ENCODE peak calls at places on chromosomes 6 and 20, in nine cellular contexts. One of them, this sample, is unnamed.

GRCh38 chr6:113876654-113877053 is 19.5 kb downstream of the MARCKS start:
- DNase-seq in left lobe of liver: no peak
- DNase-seq in GF-D8: no peak
- DNase-seq in NCI-H1048: no peak
- DNase-seq in cardiac muscle cell: no peak
- DNase-seq in AG04450: no peak
- DNase-seq in GM23248: no peak
- DNase-seq in body of pancreas: no peak
- DNase-seq in activated effector memory CD4-positive, alpha-beta T cell treated with anti-CD3 and anti-CD28 coated beads, Interleukin-2, amount 50 U/mL, for 16 hours: no peak
- DNase-seq in this sample: no peak

GRCh38 chr6:38871745-38872568 is 156.8 kb downstream of the DNAH8 start:
- DNase-seq in left lobe of liver: peak
- DNase-seq in GF-D8: no peak
- DNase-seq in NCI-H1048: no peak
- DNase-seq in cardiac muscle cell: peak
- DNase-seq in AG04450: peak
- DNase-seq in GM23248: peak
- DNase-seq in body of pancreas: peak
- DNase-seq in activated effector memory CD4-positive, alpha-beta T cell treated with anti-CD3 and anti-CD28 coated beads, Interleukin-2, amount 50 U/mL, for 16 hours: peak
- DNase-seq in this sample: no peak

GRCh38 chr20:48102821-48103635 is 317.7 kb upstream of the SULF2 start:
- DNase-seq in left lobe of liver: no peak
- DNase-seq in GF-D8: no peak
- DNase-seq in NCI-H1048: no peak
- DNase-seq in cardiac muscle cell: no peak
- DNase-seq in AG04450: no peak
- DNase-seq in GM23248: peak
- DNase-seq in body of pancreas: no peak
- DNase-seq in activated effector memory CD4-positive, alpha-beta T cell treated with anti-CD3 and anti-CD28 coated beads, Interleukin-2, amount 50 U/mL, for 16 hours: peak
- DNase-seq in this sample: peak

GRCh38 chr20:4929686-4930397 is 71.5 kb downstream of the SLC23A2 start:
- DNase-seq in left lobe of liver: no peak
- DNase-seq in GF-D8: no peak
- DNase-seq in NCI-H1048: no peak
- DNase-seq in cardiac muscle cell: no peak
- DNase-seq in AG04450: no peak
- DNase-seq in GM23248: peak
- DNase-seq in body of pancreas: no peak
- DNase-seq in activated effector memory CD4-positive, alpha-beta T cell treated with anti-CD3 and anti-CD28 coated beads, Interleukin-2, amount 50 U/mL, for 16 hours: no peak
- DNase-seq in this sample: no peak

GRCh38 chr6:6654599-6655575 is 66.4 kb downstream of the LY86 start:
- DNase-seq in left lobe of liver: no peak
- DNase-seq in GF-D8: peak
- DNase-seq in NCI-H1048: no peak
- DNase-seq in cardiac muscle cell: no peak
- DNase-seq in AG04450: no peak
- DNase-seq in GM23248: peak
- DNase-seq in body of pancreas: no peak
- DNase-seq in activated effector memory CD4-positive, alpha-beta T cell treated with anti-CD3 and anti-CD28 coated beads, Interleukin-2, amount 50 U/mL, for 16 hours: peak
- DNase-seq in this sample: no peak

GRCh38 chr6:30818426-30818841 is 65.9 kb upstream of the DDR1 start:
- DNase-seq in left lobe of liver: no peak
- DNase-seq in GF-D8: no peak
- DNase-seq in NCI-H1048: no peak
- DNase-seq in cardiac muscle cell: no peak
- DNase-seq in AG04450: peak
- DNase-seq in GM23248: peak
- DNase-seq in body of pancreas: no peak
- DNase-seq in activated effector memory CD4-positive, alpha-beta T cell treated with anti-CD3 and anti-CD28 coated beads, Interleukin-2, amount 50 U/mL, for 16 hours: no peak
- DNase-seq in this sample: no peak

GRCh38 chr20:9460518-9460917 is 53.9 kb upstream of the LAMP5 start:
- DNase-seq in left lobe of liver: no peak
- DNase-seq in GF-D8: no peak
- DNase-seq in NCI-H1048: no peak
- DNase-seq in cardiac muscle cell: no peak
- DNase-seq in AG04450: no peak
- DNase-seq in GM23248: peak
- DNase-seq in body of pancreas: peak
- DNase-seq in activated effector memory CD4-positive, alpha-beta T cell treated with anti-CD3 and anti-CD28 coated beads, Interleukin-2, amount 50 U/mL, for 16 hours: no peak
- DNase-seq in this sample: no peak

GRCh38 chr20:31691646-31692275 is 30.9 kb downstream of the BCL2L1 start:
- DNase-seq in left lobe of liver: no peak
- DNase-seq in GF-D8: peak
- DNase-seq in NCI-H1048: no peak
- DNase-seq in cardiac muscle cell: no peak
- DNase-seq in AG04450: no peak
- DNase-seq in GM23248: peak
- DNase-seq in body of pancreas: no peak
- DNase-seq in activated effector memory CD4-positive, alpha-beta T cell treated with anti-CD3 and anti-CD28 coated beads, Interleukin-2, amount 50 U/mL, for 16 hours: no peak
- DNase-seq in this sample: no peak

GRCh38 chr6:75689576-75689975 is 59.5 kb upstream of the MYO6 start:
- DNase-seq in left lobe of liver: no peak
- DNase-seq in GF-D8: no peak
- DNase-seq in NCI-H1048: no peak
- DNase-seq in cardiac muscle cell: no peak
- DNase-seq in AG04450: no peak
- DNase-seq in GM23248: no peak
- DNase-seq in body of pancreas: no peak
- DNase-seq in activated effector memory CD4-positive, alpha-beta T cell treated with anti-CD3 and anti-CD28 coated beads, Interleukin-2, amount 50 U/mL, for 16 hours: no peak
- DNase-seq in this sample: no peak

GRCh38 chr6:66897576-66897975 is 1190.5 kb upstream of the EYS start:
- DNase-seq in left lobe of liver: no peak
- DNase-seq in GF-D8: peak
- DNase-seq in NCI-H1048: no peak
- DNase-seq in cardiac muscle cell: no peak
- DNase-seq in AG04450: no peak
- DNase-seq in GM23248: no peak
- DNase-seq in body of pancreas: peak
- DNase-seq in activated effector memory CD4-positive, alpha-beta T cell treated with anti-CD3 and anti-CD28 coated beads, Interleukin-2, amount 50 U/mL, for 16 hours: no peak
- DNase-seq in this sample: no peak

GRCh38 chr6:142152731-142153130 is 5.7 kb downstream of the VTA1 start:
- DNase-seq in left lobe of liver: no peak
- DNase-seq in GF-D8: no peak
- DNase-seq in NCI-H1048: no peak
- DNase-seq in cardiac muscle cell: no peak
- DNase-seq in AG04450: peak
- DNase-seq in GM23248: peak
- DNase-seq in body of pancreas: no peak
- DNase-seq in activated effector memory CD4-positive, alpha-beta T cell treated with anti-CD3 and anti-CD28 coated beads, Interleukin-2, amount 50 U/mL, for 16 hours: no peak
- DNase-seq in this sample: no peak

GRCh38 chr20:47024461-47024937 is 129.9 kb downstream of the EYA2 start:
- DNase-seq in left lobe of liver: no peak
- DNase-seq in GF-D8: no peak
- DNase-seq in NCI-H1048: no peak
- DNase-seq in cardiac muscle cell: no peak
- DNase-seq in AG04450: peak
- DNase-seq in GM23248: peak
- DNase-seq in body of pancreas: no peak
- DNase-seq in activated effector memory CD4-positive, alpha-beta T cell treated with anti-CD3 and anti-CD28 coated beads, Interleukin-2, amount 50 U/mL, for 16 hours: no peak
- DNase-seq in this sample: no peak

GRCh38 chr20:20031790-20032189 is 14.6 kb downstream of the NAA20 start:
- DNase-seq in left lobe of liver: no peak
- DNase-seq in GF-D8: no peak
- DNase-seq in NCI-H1048: no peak
- DNase-seq in cardiac muscle cell: no peak
- DNase-seq in AG04450: no peak
- DNase-seq in GM23248: no peak
- DNase-seq in body of pancreas: no peak
- DNase-seq in activated effector memory CD4-positive, alpha-beta T cell treated with anti-CD3 and anti-CD28 coated beads, Interleukin-2, amount 50 U/mL, for 16 hours: no peak
- DNase-seq in this sample: no peak

GRCh38 chr20:57589728-57590484 is 29.0 kb downstream of the PCK1 start:
- DNase-seq in left lobe of liver: peak
- DNase-seq in GF-D8: no peak
- DNase-seq in NCI-H1048: no peak
- DNase-seq in cardiac muscle cell: no peak
- DNase-seq in AG04450: no peak
- DNase-seq in GM23248: no peak
- DNase-seq in body of pancreas: no peak
- DNase-seq in activated effector memory CD4-positive, alpha-beta T cell treated with anti-CD3 and anti-CD28 coated beads, Interleukin-2, amount 50 U/mL, for 16 hours: no peak
- DNase-seq in this sample: no peak

GRCh38 chr20:1323830-1324597 is 4.9 kb downstream of the SDCBP2 start:
- DNase-seq in left lobe of liver: peak
- DNase-seq in GF-D8: no peak
- DNase-seq in NCI-H1048: no peak
- DNase-seq in cardiac muscle cell: no peak
- DNase-seq in AG04450: no peak
- DNase-seq in GM23248: no peak
- DNase-seq in body of pancreas: no peak
- DNase-seq in activated effector memory CD4-positive, alpha-beta T cell treated with anti-CD3 and anti-CD28 coated beads, Interleukin-2, amount 50 U/mL, for 16 hours: peak
- DNase-seq in this sample: no peak

GRCh38 chr6:145278163-145278807 is 457.0 kb downstream of the EPM2A start:
- DNase-seq in left lobe of liver: no peak
- DNase-seq in GF-D8: no peak
- DNase-seq in NCI-H1048: no peak
- DNase-seq in cardiac muscle cell: no peak
- DNase-seq in AG04450: no peak
- DNase-seq in GM23248: peak
- DNase-seq in body of pancreas: no peak
- DNase-seq in activated effector memory CD4-positive, alpha-beta T cell treated with anti-CD3 and anti-CD28 coated beads, Interleukin-2, amount 50 U/mL, for 16 hours: no peak
- DNase-seq in this sample: no peak

GRCh38 chr6:14035448-14035847 is 82.1 kb upstream of the CD83 start:
- DNase-seq in left lobe of liver: no peak
- DNase-seq in GF-D8: no peak
- DNase-seq in NCI-H1048: no peak
- DNase-seq in cardiac muscle cell: peak
- DNase-seq in AG04450: peak
- DNase-seq in GM23248: peak
- DNase-seq in body of pancreas: peak
- DNase-seq in activated effector memory CD4-positive, alpha-beta T cell treated with anti-CD3 and anti-CD28 coated beads, Interleukin-2, amount 50 U/mL, for 16 hours: no peak
- DNase-seq in this sample: no peak

GRCh38 chr6:150890346-150890745 is 24.8 kb downstream of the MTHFD1L start:
- DNase-seq in left lobe of liver: no peak
- DNase-seq in GF-D8: no peak
- DNase-seq in NCI-H1048: no peak
- DNase-seq in cardiac muscle cell: no peak
- DNase-seq in AG04450: no peak
- DNase-seq in GM23248: no peak
- DNase-seq in body of pancreas: no peak
- DNase-seq in activated effector memory CD4-positive, alpha-beta T cell treated with anti-CD3 and anti-CD28 coated beads, Interleukin-2, amount 50 U/mL, for 16 hours: no peak
- DNase-seq in this sample: no peak

GRCh38 chr6:32685603-32686002 is 19.1 kb upstream of the HLA-DQB1 start:
- DNase-seq in left lobe of liver: no peak
- DNase-seq in GF-D8: no peak
- DNase-seq in NCI-H1048: no peak
- DNase-seq in cardiac muscle cell: no peak
- DNase-seq in AG04450: no peak
- DNase-seq in GM23248: no peak
- DNase-seq in body of pancreas: no peak
- DNase-seq in activated effector memory CD4-positive, alpha-beta T cell treated with anti-CD3 and anti-CD28 coated beads, Interleukin-2, amount 50 U/mL, for 16 hours: no peak
- DNase-seq in this sample: no peak

GRCh38 chr6:155373276-155373675 is 59.0 kb upstream of the TFB1M start:
- DNase-seq in left lobe of liver: no peak
- DNase-seq in GF-D8: no peak
- DNase-seq in NCI-H1048: no peak
- DNase-seq in cardiac muscle cell: no peak
- DNase-seq in AG04450: no peak
- DNase-seq in GM23248: peak
- DNase-seq in body of pancreas: no peak
- DNase-seq in activated effector memory CD4-positive, alpha-beta T cell treated with anti-CD3 and anti-CD28 coated beads, Interleukin-2, amount 50 U/mL, for 16 hours: no peak
- DNase-seq in this sample: no peak

GRCh38 chr6:37556884-37557644 is 57.4 kb upstream of the CCDC167 start:
- DNase-seq in left lobe of liver: no peak
- DNase-seq in GF-D8: no peak
- DNase-seq in NCI-H1048: no peak
- DNase-seq in cardiac muscle cell: no peak
- DNase-seq in AG04450: no peak
- DNase-seq in GM23248: no peak
- DNase-seq in body of pancreas: no peak
- DNase-seq in activated effector memory CD4-positive, alpha-beta T cell treated with anti-CD3 and anti-CD28 coated beads, Interleukin-2, amount 50 U/mL, for 16 hours: no peak
- DNase-seq in this sample: no peak

GRCh38 chr20:50355593-50356521 is 154.3 kb upstream of the PTPN1 start:
- DNase-seq in left lobe of liver: no peak
- DNase-seq in GF-D8: no peak
- DNase-seq in NCI-H1048: no peak
- DNase-seq in cardiac muscle cell: no peak
- DNase-seq in AG04450: no peak
- DNase-seq in GM23248: no peak
- DNase-seq in body of pancreas: no peak
- DNase-seq in activated effector memory CD4-positive, alpha-beta T cell treated with anti-CD3 and anti-CD28 coated beads, Interleukin-2, amount 50 U/mL, for 16 hours: no peak
- DNase-seq in this sample: no peak

GRCh38 chr20:24118096-24118780 is 129.7 kb upstream of the GGTLC1 start:
- DNase-seq in left lobe of liver: no peak
- DNase-seq in GF-D8: no peak
- DNase-seq in NCI-H1048: no peak
- DNase-seq in cardiac muscle cell: no peak
- DNase-seq in AG04450: no peak
- DNase-seq in GM23248: no peak
- DNase-seq in body of pancreas: no peak
- DNase-seq in activated effector memory CD4-positive, alpha-beta T cell treated with anti-CD3 and anti-CD28 coated beads, Interleukin-2, amount 50 U/mL, for 16 hours: no peak
- DNase-seq in this sample: no peak

GRCh38 chr6:156657311-156657710 is 119.9 kb upstream of the ARID1B start:
- DNase-seq in left lobe of liver: no peak
- DNase-seq in GF-D8: no peak
- DNase-seq in NCI-H1048: no peak
- DNase-seq in cardiac muscle cell: peak
- DNase-seq in AG04450: no peak
- DNase-seq in GM23248: no peak
- DNase-seq in body of pancreas: no peak
- DNase-seq in activated effector memory CD4-positive, alpha-beta T cell treated with anti-CD3 and anti-CD28 coated beads, Interleukin-2, amount 50 U/mL, for 16 hours: no peak
- DNase-seq in this sample: no peak

GRCh38 chr6:106112446-106112845 is 26.3 kb downstream of the PRDM1 start:
- DNase-seq in left lobe of liver: no peak
- DNase-seq in GF-D8: no peak
- DNase-seq in NCI-H1048: no peak
- DNase-seq in cardiac muscle cell: no peak
- DNase-seq in AG04450: no peak
- DNase-seq in GM23248: no peak
- DNase-seq in body of pancreas: no peak
- DNase-seq in activated effector memory CD4-positive, alpha-beta T cell treated with anti-CD3 and anti-CD28 coated beads, Interleukin-2, amount 50 U/mL, for 16 hours: no peak
- DNase-seq in this sample: no peak

GRCh38 chr6:136719280-136720044 is 72.8 kb downstream of the MAP3K5 start:
- DNase-seq in left lobe of liver: no peak
- DNase-seq in GF-D8: no peak
- DNase-seq in NCI-H1048: no peak
- DNase-seq in cardiac muscle cell: no peak
- DNase-seq in AG04450: no peak
- DNase-seq in GM23248: peak
- DNase-seq in body of pancreas: no peak
- DNase-seq in activated effector memory CD4-positive, alpha-beta T cell treated with anti-CD3 and anti-CD28 coated beads, Interleukin-2, amount 50 U/mL, for 16 hours: no peak
- DNase-seq in this sample: no peak

GRCh38 chr20:4513720-4514119 is 208.0 kb upstream of the PRND start:
- DNase-seq in left lobe of liver: no peak
- DNase-seq in GF-D8: no peak
- DNase-seq in NCI-H1048: no peak
- DNase-seq in cardiac muscle cell: no peak
- DNase-seq in AG04450: no peak
- DNase-seq in GM23248: peak
- DNase-seq in body of pancreas: no peak
- DNase-seq in activated effector memory CD4-positive, alpha-beta T cell treated with anti-CD3 and anti-CD28 coated beads, Interleukin-2, amount 50 U/mL, for 16 hours: no peak
- DNase-seq in this sample: no peak

GRCh38 chr20:45779011-45779915 is 12.4 kb downstream of the WFDC3 start:
- DNase-seq in left lobe of liver: no peak
- DNase-seq in GF-D8: no peak
- DNase-seq in NCI-H1048: no peak
- DNase-seq in cardiac muscle cell: no peak
- DNase-seq in AG04450: peak
- DNase-seq in GM23248: peak
- DNase-seq in body of pancreas: peak
- DNase-seq in activated effector memory CD4-positive, alpha-beta T cell treated with anti-CD3 and anti-CD28 coated beads, Interleukin-2, amount 50 U/mL, for 16 hours: no peak
- DNase-seq in this sample: peak

GRCh38 chr6:45812937-45813336 is 202.7 kb downstream of the CLIC5 start:
- DNase-seq in left lobe of liver: no peak
- DNase-seq in GF-D8: no peak
- DNase-seq in NCI-H1048: no peak
- DNase-seq in cardiac muscle cell: peak
- DNase-seq in AG04450: no peak
- DNase-seq in GM23248: no peak
- DNase-seq in body of pancreas: no peak
- DNase-seq in activated effector memory CD4-positive, alpha-beta T cell treated with anti-CD3 and anti-CD28 coated beads, Interleukin-2, amount 50 U/mL, for 16 hours: no peak
- DNase-seq in this sample: no peak

GRCh38 chr20:3839328-3839727 is 7.3 kb upstream of the MAVS start:
- DNase-seq in left lobe of liver: no peak
- DNase-seq in GF-D8: peak
- DNase-seq in NCI-H1048: no peak
- DNase-seq in cardiac muscle cell: no peak
- DNase-seq in AG04450: no peak
- DNase-seq in GM23248: no peak
- DNase-seq in body of pancreas: no peak
- DNase-seq in activated effector memory CD4-positive, alpha-beta T cell treated with anti-CD3 and anti-CD28 coated beads, Interleukin-2, amount 50 U/mL, for 16 hours: no peak
- DNase-seq in this sample: no peak

GRCh38 chr6:149357726-149358538 is 40.4 kb downstream of the TAB2 start:
- DNase-seq in left lobe of liver: no peak
- DNase-seq in GF-D8: no peak
- DNase-seq in NCI-H1048: no peak
- DNase-seq in cardiac muscle cell: no peak
- DNase-seq in AG04450: no peak
- DNase-seq in GM23248: no peak
- DNase-seq in body of pancreas: no peak
- DNase-seq in activated effector memory CD4-positive, alpha-beta T cell treated with anti-CD3 and anti-CD28 coated beads, Interleukin-2, amount 50 U/mL, for 16 hours: no peak
- DNase-seq in this sample: no peak